ENCODE peak calls at places on chromosomes 1 and 21, in five cellular contexts. T is stomach; K is HTR-8/SVneo; Y is left ventricle myocardium superior; C is CD8-positive, alpha-beta T cell. B is an unnamed sample.
A peak's percentile ranks its signal among the peaks of the same experiment; 100 is the strongest.

GRCh38 chr1:154446292-154446691 is 41.1 kb downstream of the IL6R start:
- DNase-seq in T (no peak), K (peak; percentile 74), Y (no peak), C (no peak), B (no peak)

GRCh38 chr1:107548276-107548675 is 407.4 kb downstream of the NTNG1 start:
- DNase-seq in T (no peak), K (no peak), Y (no peak), C (no peak), B (no peak)

GRCh38 chr1:224328644-224329043 is 1.3 kb downstream of the NVL start:
- DNase-seq in T (no peak), K (no peak), Y (no peak), C (no peak), B (no peak)

GRCh38 chr1:35544976-35545375 is 12.2 kb downstream of the KIAA0319L start:
- DNase-seq in T (no peak), K (peak; percentile 21), Y (peak; percentile 60), C (peak; percentile 61), B (peak; percentile 80)

GRCh38 chr1:162008799-162009198 is 14.9 kb downstream of the OLFML2B start:
- DNase-seq in T (no peak), K (no peak), Y (no peak), C (no peak), B (no peak)

GRCh38 chr1:29303201-29304024 is 67.1 kb downstream of the PTPRU start:
- DNase-seq in T (no peak), K (no peak), Y (no peak), C (no peak), B (no peak)

GRCh38 chr1:220680085-220680687 is 10.0 kb upstream of the C1orf115 start:
- DNase-seq in T (no peak), K (peak; percentile 54), Y (no peak), C (no peak), B (no peak)

GRCh38 chr1:208950206-208950605 is 633.3 kb upstream of the CAMK1G start:
- DNase-seq in T (no peak), K (no peak), Y (no peak), C (no peak), B (no peak)

GRCh38 chr1:115218034-115218405 is 120.0 kb downstream of the NGF start:
- DNase-seq in T (no peak), K (no peak), Y (no peak), C (no peak), B (no peak)

GRCh38 chr21:14548751-14549150 is 2.6 kb upstream of the SAMSN1 start:
- DNase-seq in T (no peak), K (no peak), Y (no peak), C (no peak), B (no peak)

GRCh38 chr1:211625040-211625439 is 46.1 kb upstream of the SLC30A1 start:
- DNase-seq in T (no peak), K (no peak), Y (no peak), C (peak; percentile 32), B (peak; percentile 70)

GRCh38 chr1:227369102-227369760 is 50.9 kb upstream of the CDC42BPA start:
- DNase-seq in T (no peak), K (no peak), Y (no peak), C (no peak), B (no peak)

GRCh38 chr1:94769551-94769950 is 50.6 kb upstream of the SLC44A3 start:
- DNase-seq in T (no peak), K (no peak), Y (no peak), C (no peak), B (no peak)

GRCh38 chr1:175237389-175237788 is 44.8 kb upstream of the KIAA0040 start:
- DNase-seq in T (no peak), K (no peak), Y (no peak), C (no peak), B (no peak)

GRCh38 chr1:159953866-159954515 is at the start of gene SLAMF9:
- DNase-seq in T (no peak), K (peak; percentile 21), Y (no peak), C (no peak), B (peak; percentile 72)

GRCh38 chr1:30523055-30524020 is 200.0 kb downstream of the MATN1 start:
- DNase-seq in T (peak; percentile 5), K (peak; percentile 51), Y (peak; percentile 52), C (no peak), B (no peak)

GRCh38 chr1:184660462-184661191 is 94.0 kb downstream of the EDEM3 start:
- DNase-seq in T (no peak), K (no peak), Y (no peak), C (no peak), B (no peak)

GRCh38 chr1:71350805-71351204 is 270.0 kb upstream of the ZRANB2 start:
- DNase-seq in T (no peak), K (no peak), Y (no peak), C (no peak), B (no peak)

GRCh38 chr1:30405631-30406212 is 317.7 kb downstream of the MATN1 start:
- DNase-seq in T (peak; percentile 3), K (no peak), Y (no peak), C (no peak), B (no peak)

GRCh38 chr1:99704356-99704816 is 58.5 kb downstream of the PALMD start:
- DNase-seq in T (no peak), K (no peak), Y (peak; percentile 31), C (no peak), B (no peak)

GRCh38 chr1:81569761-81570160 is 231.0 kb upstream of the ADGRL2 start:
- DNase-seq in T (no peak), K (no peak), Y (no peak), C (no peak), B (no peak)

GRCh38 chr1:227447531-227447990 is 115.8 kb upstream of the ZNF678 start:
- DNase-seq in T (no peak), K (peak; percentile 72), Y (peak; percentile 66), C (no peak), B (no peak)

GRCh38 chr1:60903591-60903990 is 178.8 kb upstream of the NFIA start:
- DNase-seq in T (no peak), K (no peak), Y (peak; percentile 81), C (no peak), B (no peak)

GRCh38 chr21:42443181-42443785 is 39.6 kb downstream of the UBASH3A start:
- DNase-seq in T (no peak), K (no peak), Y (no peak), C (no peak), B (no peak)

GRCh38 chr1:17355898-17356297 is 16.1 kb upstream of the PADI6 start:
- DNase-seq in T (no peak), K (no peak), Y (no peak), C (peak; percentile 36), B (no peak)

GRCh38 chr21:44443891-44444285 is 11.4 kb upstream of the LRRC3 start:
- DNase-seq in T (no peak), K (no peak), Y (no peak), C (no peak), B (peak; percentile 25)

GRCh38 chr21:29149771-29150425 is 19.5 kb downstream of the MAP3K7CL start:
- DNase-seq in T (no peak), K (no peak), Y (no peak), C (no peak), B (no peak)

GRCh38 chr1:63601463-63601862 is 8.3 kb downstream of the PGM1 start:
- DNase-seq in T (no peak), K (no peak), Y (no peak), C (no peak), B (no peak)

GRCh38 chr1:51519048-51519856 is at the start of gene EPS15:
- DNase-seq in T (peak; percentile 89), K (peak; percentile 72), Y (peak; percentile 91), C (peak; percentile 83), B (peak; percentile 83)

GRCh38 chr1:205986291-205986690 is 16.9 kb downstream of the RAB7B start:
- DNase-seq in T (no peak), K (no peak), Y (no peak), C (no peak), B (no peak)

GRCh38 chr1:27070390-27071048 is 57.9 kb upstream of the TENT5B start:
- DNase-seq in T (peak; percentile 61), K (no peak), Y (no peak), C (no peak), B (no peak)

GRCh38 chr21:31656199-31657095 is 3.0 kb upstream of the SOD1 start:
- DNase-seq in T (no peak), K (no peak), Y (no peak), C (no peak), B (no peak)

GRCh38 chr1:170791941-170792340 is 128.0 kb downstream of the PRRX1 start:
- DNase-seq in T (no peak), K (no peak), Y (no peak), C (no peak), B (no peak)

B was measured in CD14-positive monocyte.